ENCODE peak calls at places on chromosomes 3 and 15, in four cellular contexts. One of them, this sample, is unnamed.
A peak's percentile ranks its signal among the peaks of the same experiment; 100 is the strongest.

GRCh38 chr3:140629351-140630137 is 48.3 kb upstream of the TRIM42 start:
- DNase-seq in endothelial cell: no peak
- DNase-seq in HCT116: no peak
- DNase-seq in cardiac muscle cell: no peak
- DNase-seq in this sample: no peak

GRCh38 chr3:59607628-59608027 is 557.8 kb upstream of the CFAP20DC start:
- DNase-seq in endothelial cell: no peak
- DNase-seq in HCT116: peak; percentile 3
- DNase-seq in cardiac muscle cell: peak; percentile 19
- DNase-seq in this sample: no peak

GRCh38 chr3:123876858-123877257 is 7.3 kb downstream of the MYLK start:
- DNase-seq in endothelial cell: no peak
- DNase-seq in HCT116: no peak
- DNase-seq in cardiac muscle cell: no peak
- DNase-seq in this sample: no peak

GRCh38 chr15:98683821-98684220 is 35.5 kb downstream of the IGF1R start:
- DNase-seq in endothelial cell: no peak
- DNase-seq in HCT116: no peak
- DNase-seq in cardiac muscle cell: no peak
- DNase-seq in this sample: no peak

GRCh38 chr3:161600185-161600584 is 103.6 kb downstream of the OTOL1 start:
- DNase-seq in endothelial cell: no peak
- DNase-seq in HCT116: no peak
- DNase-seq in cardiac muscle cell: no peak
- DNase-seq in this sample: peak; percentile 33

GRCh38 chr3:175207361-175207760 is 348.2 kb downstream of the NAALADL2 start:
- DNase-seq in endothelial cell: no peak
- DNase-seq in HCT116: no peak
- DNase-seq in cardiac muscle cell: no peak
- DNase-seq in this sample: no peak

GRCh38 chr15:40992241-40992741 is 39.0 kb downstream of the CHAC1 start:
- DNase-seq in endothelial cell: no peak
- DNase-seq in HCT116: no peak
- DNase-seq in cardiac muscle cell: no peak
- DNase-seq in this sample: no peak

GRCh38 chr3:99366663-99367429 is 271.5 kb upstream of the COL8A1 start:
- DNase-seq in endothelial cell: no peak
- DNase-seq in HCT116: peak; percentile 6
- DNase-seq in cardiac muscle cell: no peak
- DNase-seq in this sample: no peak

GRCh38 chr3:129106320-129106719 is 15.3 kb downstream of the RAB43 start:
- DNase-seq in endothelial cell: no peak
- DNase-seq in HCT116: no peak
- DNase-seq in cardiac muscle cell: no peak
- DNase-seq in this sample: peak; percentile 27

GRCh38 chr3:48240000-48240710 is 749 bp upstream of the ZNF589 start:
- DNase-seq in endothelial cell: peak; percentile 16
- DNase-seq in HCT116: no peak
- DNase-seq in cardiac muscle cell: no peak
- DNase-seq in this sample: no peak

GRCh38 chr3:30455840-30456239 is 150.6 kb upstream of the TGFBR2 start:
- DNase-seq in endothelial cell: no peak
- DNase-seq in HCT116: no peak
- DNase-seq in cardiac muscle cell: no peak
- DNase-seq in this sample: no peak

GRCh38 chr3:150736316-150736719 is 26.7 kb downstream of the SIAH2 start:
- DNase-seq in endothelial cell: no peak
- DNase-seq in HCT116: no peak
- DNase-seq in cardiac muscle cell: no peak
- DNase-seq in this sample: no peak

GRCh38 chr3:48830660-48831190 is 16.9 kb downstream of the PRKAR2A start:
- DNase-seq in endothelial cell: no peak
- DNase-seq in HCT116: no peak
- DNase-seq in cardiac muscle cell: no peak
- DNase-seq in this sample: no peak

GRCh38 chr3:123792473-123793201 is 91.5 kb downstream of the MYLK start:
- DNase-seq in endothelial cell: no peak
- DNase-seq in HCT116: no peak
- DNase-seq in cardiac muscle cell: no peak
- DNase-seq in this sample: no peak

GRCh38 chr3:96491023-96491422 is 323.4 kb upstream of the EPHA6 start:
- DNase-seq in endothelial cell: no peak
- DNase-seq in HCT116: no peak
- DNase-seq in cardiac muscle cell: no peak
- DNase-seq in this sample: no peak

GRCh38 chr15:86183765-86184491 is 104.3 kb downstream of the AGBL1 start:
- DNase-seq in endothelial cell: no peak
- DNase-seq in HCT116: no peak
- DNase-seq in cardiac muscle cell: no peak
- DNase-seq in this sample: no peak

DNA sequence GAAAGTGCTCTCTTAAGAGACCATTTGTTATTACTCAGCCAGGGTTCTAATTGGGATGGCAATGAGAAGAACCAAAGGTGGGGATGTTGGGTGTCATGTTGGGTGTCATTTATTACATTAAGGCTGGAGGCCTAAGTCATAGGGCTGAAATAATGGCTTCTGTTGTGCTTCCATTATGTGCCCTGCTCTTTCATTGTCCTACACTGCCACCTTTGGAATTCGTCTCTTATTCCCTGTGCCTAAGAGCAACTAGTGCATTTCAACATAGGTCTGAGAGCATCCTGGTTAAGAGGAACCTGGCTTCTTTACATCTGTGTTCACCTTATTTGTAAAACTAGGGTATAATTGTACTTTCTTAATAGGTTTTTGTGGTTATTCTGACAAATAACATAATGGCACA is 32.2 kb downstream of the RIOX2 start:
- DNase-seq in endothelial cell: no peak
- DNase-seq in HCT116: peak; percentile 0
- DNase-seq in cardiac muscle cell: peak; percentile 7
- DNase-seq in this sample: no peak
- TF ChIP-seq CTCF in endothelial cell: no peak
- TF ChIP-seq CTCF in HCT116: no peak
- TF ChIP-seq CTCF in cardiac muscle cell: no peak
- TF ChIP-seq CTCF in this sample: peak; percentile 34

DNA sequence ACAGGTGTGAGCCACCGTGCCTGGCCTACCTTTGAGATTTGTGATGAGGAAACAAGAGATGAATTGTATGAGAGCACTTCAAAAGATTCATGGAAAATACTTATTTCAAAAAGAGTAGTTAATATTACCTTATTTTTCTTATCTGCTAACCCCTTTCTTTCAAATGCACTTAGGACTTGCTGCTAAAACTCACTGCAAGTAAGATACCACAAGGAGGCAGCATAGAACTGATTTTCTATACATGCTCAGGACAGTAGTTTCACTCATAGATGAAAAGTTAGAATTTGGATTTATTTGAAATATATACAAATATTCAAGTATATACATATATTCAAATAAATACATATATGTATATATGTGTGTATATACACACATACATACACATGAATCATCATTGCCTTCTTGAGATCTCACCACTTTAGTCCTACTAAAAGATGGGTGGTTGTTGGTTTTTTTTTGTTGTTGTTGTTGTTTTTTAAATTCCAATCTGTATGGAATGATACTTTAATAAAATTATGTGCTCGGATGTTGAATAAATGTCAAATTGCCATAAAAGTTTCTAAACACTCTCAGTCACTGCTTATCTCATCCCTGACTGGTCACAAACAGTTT is 2.4 kb downstream of the CCNDBP1 start:
- DNase-seq in endothelial cell: no peak
- DNase-seq in HCT116: peak; percentile 24
- DNase-seq in cardiac muscle cell: peak; percentile 57
- DNase-seq in this sample: no peak
- TF ChIP-seq CTCF in endothelial cell: peak; percentile 55
- TF ChIP-seq CTCF in HCT116: peak; percentile 51
- TF ChIP-seq CTCF in cardiac muscle cell: peak; percentile 67
- TF ChIP-seq CTCF in this sample: peak; percentile 55

GRCh38 chr15:31461911-31462480 is 135.4 kb downstream of the KLF13 start:
- DNase-seq in endothelial cell: no peak
- DNase-seq in HCT116: no peak
- DNase-seq in cardiac muscle cell: no peak
- DNase-seq in this sample: no peak
- TF ChIP-seq CTCF in endothelial cell: no peak
- TF ChIP-seq CTCF in HCT116: no peak
- TF ChIP-seq CTCF in cardiac muscle cell: peak; percentile 22
- TF ChIP-seq CTCF in this sample: no peak

GRCh38 chr3:138097192-138097829 is 18.1 kb downstream of the DZIP1L start:
- DNase-seq in endothelial cell: peak; percentile 33
- DNase-seq in HCT116: no peak
- DNase-seq in cardiac muscle cell: no peak
- DNase-seq in this sample: no peak
- TF ChIP-seq CTCF in endothelial cell: peak; percentile 73
- TF ChIP-seq CTCF in HCT116: no peak
- TF ChIP-seq CTCF in cardiac muscle cell: peak; percentile 52
- TF ChIP-seq CTCF in this sample: peak; percentile 5

GRCh38 chr3:158672293-158673176 is at the start of gene LXN:
- DNase-seq in endothelial cell: peak; percentile 89
- DNase-seq in HCT116: no peak
- DNase-seq in cardiac muscle cell: peak; percentile 87
- DNase-seq in this sample: no peak
- TF ChIP-seq CTCF in endothelial cell: peak; percentile 55
- TF ChIP-seq CTCF in HCT116: peak; percentile 41
- TF ChIP-seq CTCF in cardiac muscle cell: peak; percentile 85
- TF ChIP-seq CTCF in this sample: peak; percentile 42

GRCh38 chr3:149717391-149718056 is 34.8 kb downstream of the COMMD2 start:
- DNase-seq in endothelial cell: peak; percentile 35
- DNase-seq in HCT116: peak; percentile 65
- DNase-seq in cardiac muscle cell: peak; percentile 71
- DNase-seq in this sample: peak; percentile 47
- TF ChIP-seq CTCF in endothelial cell: peak; percentile 79
- TF ChIP-seq CTCF in HCT116: peak; percentile 83
- TF ChIP-seq CTCF in cardiac muscle cell: peak; percentile 70
- TF ChIP-seq CTCF in this sample: peak; percentile 74

DNA sequence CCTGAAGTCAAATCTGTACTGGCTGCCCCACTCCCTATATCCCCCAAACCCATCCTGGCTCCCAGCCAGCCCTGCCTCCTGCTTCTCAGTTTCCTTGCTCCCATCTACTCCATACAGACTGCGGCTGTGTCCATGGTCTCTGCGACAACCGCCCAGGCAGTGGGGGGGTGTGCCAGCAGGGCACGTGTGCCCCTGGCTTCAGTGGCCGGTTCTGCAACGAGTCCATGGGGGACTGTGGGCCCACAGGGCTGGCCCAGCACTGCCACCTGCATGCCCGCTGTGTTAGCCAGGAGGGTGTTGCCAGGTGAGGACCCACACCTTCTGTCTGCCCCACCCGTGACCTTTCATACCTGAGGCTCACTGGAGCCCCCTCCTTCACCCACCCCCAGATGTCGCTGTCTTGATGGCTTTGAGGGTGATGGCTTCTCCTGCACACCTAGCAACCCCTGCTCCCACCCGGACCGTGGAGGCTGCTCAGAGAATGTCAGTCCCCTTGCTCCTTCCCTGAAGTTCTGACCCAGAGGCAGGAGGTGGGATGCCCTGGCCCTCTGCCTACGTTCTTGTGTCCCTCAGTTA is 14.7 kb downstream of the STAB1 start:
- DNase-seq in endothelial cell: no peak
- DNase-seq in HCT116: no peak
- DNase-seq in cardiac muscle cell: no peak
- DNase-seq in this sample: no peak
- TF ChIP-seq CTCF in endothelial cell: no peak
- TF ChIP-seq CTCF in HCT116: no peak
- TF ChIP-seq CTCF in cardiac muscle cell: no peak
- TF ChIP-seq CTCF in this sample: no peak

GRCh38 chr3:61080737-61081445 is 170.4 kb downstream of the FHIT start:
- DNase-seq in endothelial cell: no peak
- DNase-seq in HCT116: no peak
- DNase-seq in cardiac muscle cell: no peak
- DNase-seq in this sample: no peak

GRCh38 chr3:61081554-61081953 is 169.7 kb downstream of the FHIT start:
- DNase-seq in endothelial cell: no peak
- DNase-seq in HCT116: no peak
- DNase-seq in cardiac muscle cell: no peak
- DNase-seq in this sample: no peak

GRCh38 chr3:61073532-61073931 is 177.7 kb downstream of the FHIT start:
- DNase-seq in endothelial cell: no peak
- DNase-seq in HCT116: no peak
- DNase-seq in cardiac muscle cell: no peak
- DNase-seq in this sample: no peak

GRCh38 chr3:61078016-61078415 is 173.2 kb downstream of the FHIT start:
- DNase-seq in endothelial cell: no peak
- DNase-seq in HCT116: no peak
- DNase-seq in cardiac muscle cell: no peak
- DNase-seq in this sample: no peak

DNA sequence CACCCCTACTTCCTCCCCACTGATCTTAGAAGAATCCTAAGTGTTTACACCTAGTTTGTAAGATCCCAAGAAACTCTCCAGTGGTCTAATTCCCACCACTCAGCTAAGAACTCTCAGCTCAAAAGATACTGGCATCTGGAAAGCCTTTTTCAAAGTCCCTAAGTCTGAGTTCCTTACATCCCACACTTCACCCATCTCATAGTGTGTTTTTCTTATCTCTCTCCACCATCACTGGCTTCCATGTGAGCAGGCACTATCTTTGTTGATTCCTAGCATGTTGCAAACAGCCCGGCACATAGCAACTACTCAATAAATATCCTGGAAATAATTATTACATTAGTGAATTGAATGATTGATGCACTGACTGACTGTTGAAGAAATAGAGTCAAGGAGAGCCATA is 173.7 kb downstream of the FHIT start:
- DNase-seq in endothelial cell: no peak
- DNase-seq in HCT116: no peak
- DNase-seq in cardiac muscle cell: no peak
- DNase-seq in this sample: no peak
- TF ChIP-seq CTCF in endothelial cell: no peak
- TF ChIP-seq CTCF in HCT116: no peak
- TF ChIP-seq CTCF in cardiac muscle cell: no peak
- TF ChIP-seq CTCF in this sample: no peak

GRCh38 chr3:133662256-133662773 is 574 bp upstream of the TOPBP1 start:
- DNase-seq in endothelial cell: peak; percentile 9
- DNase-seq in HCT116: no peak
- DNase-seq in cardiac muscle cell: no peak
- DNase-seq in this sample: no peak
- TF ChIP-seq CTCF in endothelial cell: no peak
- TF ChIP-seq CTCF in HCT116: no peak
- TF ChIP-seq CTCF in cardiac muscle cell: no peak
- TF ChIP-seq CTCF in this sample: peak; percentile 33

This sample was measured in LNCaP clone FGC.